ENCODE peak calls at places on chromosomes 2 and 18, in nine cellular contexts. One of them, this sample, is unnamed.

GRCh38 chr2:103980401-103980800 is 873.5 kb upstream of the POU3F3 start:
- DNase-seq in substantia nigra: no peak
- DNase-seq in kidney glomerular epithelial cell: no peak
- DNase-seq in neural progenitor cell: no peak
- DNase-seq in COR-L47: no peak
- DNase-seq in stimulated activated CD4-positive, alpha-beta T cell treated with anti-CD3 and anti-CD28 coated beads, Interleukin-15, amount 100 ng/mL, for 24 hours: no peak
- DNase-seq in A549: no peak
- DNase-seq in CD4-positive, alpha-beta T cell: no peak
- DNase-seq in CD8-positive, alpha-beta T cell: no peak
- DNase-seq in this sample: no peak

GRCh38 chr18:2881490-2882195 is 34.8 kb downstream of the EMILIN2 start:
- DNase-seq in A549: no peak
- DNase-seq in CD8-positive, alpha-beta T cell: no peak
- DNase-seq in substantia nigra: no peak
- DNase-seq in COR-L47: no peak
- DNase-seq in stimulated activated CD4-positive, alpha-beta T cell treated with anti-CD3 and anti-CD28 coated beads, Interleukin-15, amount 100 ng/mL, for 24 hours: peak
- DNase-seq in kidney glomerular epithelial cell: peak
- DNase-seq in CD4-positive, alpha-beta T cell: no peak
- DNase-seq in neural progenitor cell: no peak
- DNase-seq in this sample: no peak

GRCh38 chr2:150477347-150477746 is 10.1 kb downstream of the RND3 start:
- DNase-seq in substantia nigra: no peak
- DNase-seq in CD4-positive, alpha-beta T cell: no peak
- DNase-seq in stimulated activated CD4-positive, alpha-beta T cell treated with anti-CD3 and anti-CD28 coated beads, Interleukin-15, amount 100 ng/mL, for 24 hours: no peak
- DNase-seq in CD8-positive, alpha-beta T cell: no peak
- DNase-seq in COR-L47: no peak
- DNase-seq in neural progenitor cell: no peak
- DNase-seq in kidney glomerular epithelial cell: no peak
- DNase-seq in A549: no peak
- DNase-seq in this sample: no peak

GRCh38 chr2:12076810-12077209 is 330.4 kb downstream of the LPIN1 start:
- DNase-seq in CD8-positive, alpha-beta T cell: no peak
- DNase-seq in neural progenitor cell: no peak
- DNase-seq in COR-L47: peak
- DNase-seq in A549: no peak
- DNase-seq in CD4-positive, alpha-beta T cell: no peak
- DNase-seq in substantia nigra: no peak
- DNase-seq in stimulated activated CD4-positive, alpha-beta T cell treated with anti-CD3 and anti-CD28 coated beads, Interleukin-15, amount 100 ng/mL, for 24 hours: peak
- DNase-seq in kidney glomerular epithelial cell: peak
- DNase-seq in this sample: no peak

GRCh38 chr2:211371465-211371864 is 815.1 kb downstream of the CPS1 start:
- DNase-seq in stimulated activated CD4-positive, alpha-beta T cell treated with anti-CD3 and anti-CD28 coated beads, Interleukin-15, amount 100 ng/mL, for 24 hours: no peak
- DNase-seq in A549: no peak
- DNase-seq in neural progenitor cell: no peak
- DNase-seq in CD4-positive, alpha-beta T cell: no peak
- DNase-seq in kidney glomerular epithelial cell: no peak
- DNase-seq in substantia nigra: no peak
- DNase-seq in CD8-positive, alpha-beta T cell: no peak
- DNase-seq in COR-L47: no peak
- DNase-seq in this sample: no peak

GRCh38 chr2:199594443-199594842 is 136.7 kb upstream of the SATB2 start:
- DNase-seq in CD8-positive, alpha-beta T cell: no peak
- DNase-seq in CD4-positive, alpha-beta T cell: no peak
- DNase-seq in stimulated activated CD4-positive, alpha-beta T cell treated with anti-CD3 and anti-CD28 coated beads, Interleukin-15, amount 100 ng/mL, for 24 hours: no peak
- DNase-seq in COR-L47: no peak
- DNase-seq in kidney glomerular epithelial cell: no peak
- DNase-seq in substantia nigra: no peak
- DNase-seq in neural progenitor cell: no peak
- DNase-seq in A549: no peak
- DNase-seq in this sample: no peak

GRCh38 chr18:13308369-13308768 is 89.8 kb downstream of the LDLRAD4 start:
- DNase-seq in CD8-positive, alpha-beta T cell: peak
- DNase-seq in substantia nigra: no peak
- DNase-seq in stimulated activated CD4-positive, alpha-beta T cell treated with anti-CD3 and anti-CD28 coated beads, Interleukin-15, amount 100 ng/mL, for 24 hours: peak
- DNase-seq in COR-L47: no peak
- DNase-seq in CD4-positive, alpha-beta T cell: no peak
- DNase-seq in neural progenitor cell: no peak
- DNase-seq in kidney glomerular epithelial cell: no peak
- DNase-seq in A549: no peak
- DNase-seq in this sample: no peak

GRCh38 chr18:69840445-69840844 is 107.2 kb downstream of the CD226 start:
- DNase-seq in CD4-positive, alpha-beta T cell: no peak
- DNase-seq in A549: no peak
- DNase-seq in CD8-positive, alpha-beta T cell: no peak
- DNase-seq in neural progenitor cell: no peak
- DNase-seq in COR-L47: no peak
- DNase-seq in substantia nigra: no peak
- DNase-seq in stimulated activated CD4-positive, alpha-beta T cell treated with anti-CD3 and anti-CD28 coated beads, Interleukin-15, amount 100 ng/mL, for 24 hours: no peak
- DNase-seq in kidney glomerular epithelial cell: no peak
- DNase-seq in this sample: no peak

GRCh38 chr2:171515672-171516298 is 6.5 kb upstream of the CYBRD1 start:
- DNase-seq in COR-L47: no peak
- DNase-seq in neural progenitor cell: peak
- DNase-seq in substantia nigra: no peak
- DNase-seq in kidney glomerular epithelial cell: no peak
- DNase-seq in CD8-positive, alpha-beta T cell: no peak
- DNase-seq in CD4-positive, alpha-beta T cell: no peak
- DNase-seq in stimulated activated CD4-positive, alpha-beta T cell treated with anti-CD3 and anti-CD28 coated beads, Interleukin-15, amount 100 ng/mL, for 24 hours: no peak
- DNase-seq in A549: no peak
- DNase-seq in this sample: no peak

GRCh38 chr2:163291790-163292189 is 444.0 kb downstream of the FIGN start:
- DNase-seq in substantia nigra: no peak
- DNase-seq in stimulated activated CD4-positive, alpha-beta T cell treated with anti-CD3 and anti-CD28 coated beads, Interleukin-15, amount 100 ng/mL, for 24 hours: no peak
- DNase-seq in A549: no peak
- DNase-seq in CD8-positive, alpha-beta T cell: no peak
- DNase-seq in kidney glomerular epithelial cell: no peak
- DNase-seq in CD4-positive, alpha-beta T cell: no peak
- DNase-seq in COR-L47: no peak
- DNase-seq in neural progenitor cell: no peak
- DNase-seq in this sample: no peak

GRCh38 chr18:60668583-60668982 is 296.0 kb upstream of the MC4R start:
- DNase-seq in kidney glomerular epithelial cell: no peak
- DNase-seq in neural progenitor cell: no peak
- DNase-seq in substantia nigra: no peak
- DNase-seq in COR-L47: peak
- DNase-seq in CD4-positive, alpha-beta T cell: no peak
- DNase-seq in stimulated activated CD4-positive, alpha-beta T cell treated with anti-CD3 and anti-CD28 coated beads, Interleukin-15, amount 100 ng/mL, for 24 hours: no peak
- DNase-seq in A549: no peak
- DNase-seq in CD8-positive, alpha-beta T cell: no peak
- DNase-seq in this sample: no peak

GRCh38 chr2:142883526-142883925 is 6.1 kb downstream of the KYNU start:
- DNase-seq in CD4-positive, alpha-beta T cell: no peak
- DNase-seq in substantia nigra: no peak
- DNase-seq in neural progenitor cell: no peak
- DNase-seq in A549: no peak
- DNase-seq in stimulated activated CD4-positive, alpha-beta T cell treated with anti-CD3 and anti-CD28 coated beads, Interleukin-15, amount 100 ng/mL, for 24 hours: no peak
- DNase-seq in CD8-positive, alpha-beta T cell: no peak
- DNase-seq in kidney glomerular epithelial cell: no peak
- DNase-seq in COR-L47: no peak
- DNase-seq in this sample: no peak

GRCh38 chr2:71894266-71894665 is 253.4 kb downstream of the CYP26B1 start:
- DNase-seq in CD4-positive, alpha-beta T cell: no peak
- DNase-seq in kidney glomerular epithelial cell: no peak
- DNase-seq in COR-L47: no peak
- DNase-seq in neural progenitor cell: no peak
- DNase-seq in substantia nigra: no peak
- DNase-seq in stimulated activated CD4-positive, alpha-beta T cell treated with anti-CD3 and anti-CD28 coated beads, Interleukin-15, amount 100 ng/mL, for 24 hours: no peak
- DNase-seq in A549: no peak
- DNase-seq in CD8-positive, alpha-beta T cell: peak
- DNase-seq in this sample: no peak

This sample was measured in GM19239.